ENCODE peak calls at places on chromosomes 7 and 10, in ten cellular contexts. U is CD8-positive, alpha-beta memory T cell; B is A673; O is MM.1S; A is pancreas; Z is heart right ventricle; I is HAP-1; T is stomach; Y is left ventricle myocardium inferior; D is neuronal stem cell. V is an unnamed sample.
A peak's percentile ranks its signal among the peaks of the same experiment; 100 is the strongest.

GRCh38 chr7:57343901-57344622 is 105.9 kb upstream of the ZNF716 start:
- DNase-seq in U (no peak), B (no peak), O (no peak), A (no peak), Z (peak; percentile 84), I (no peak), T (no peak), Y (peak; percentile 84), D (no peak), V (no peak)

GRCh38 chr7:101874028-101874427 is 56.6 kb downstream of the CUX1 start:
- DNase-seq in U (no peak), B (peak; percentile 70), O (no peak), A (no peak), Z (no peak), I (no peak), T (no peak), Y (no peak), D (no peak), V (no peak)

GRCh38 chr10:8149991-8150390 is 95.5 kb downstream of the GATA3 start:
- DNase-seq in U (no peak), B (no peak), O (no peak), A (no peak), Z (no peak), I (no peak), T (no peak), Y (no peak), D (no peak), V (no peak)

GRCh38 chr10:31000867-31001266 is 30.8 kb downstream of the ZNF438 start:
- DNase-seq in U (no peak), B (no peak), O (no peak), A (no peak), Z (no peak), I (no peak), T (no peak), Y (no peak), D (no peak), V (no peak)

GRCh38 chr7:143485091-143485490 is 7.4 kb downstream of the TAS2R41 start:
- DNase-seq in U (no peak), B (no peak), O (no peak), A (no peak), Z (no peak), I (no peak), T (no peak), Y (no peak), D (no peak), V (no peak)

GRCh38 chr7:81725496-81726117 is 44.2 kb downstream of the HGF start:
- DNase-seq in U (no peak), B (peak; percentile 46), O (no peak), A (no peak), Z (no peak), I (no peak), T (no peak), Y (no peak), D (no peak), V (no peak)

GRCh38 chr10:29437871-29438270 is 149.0 kb downstream of the LYZL1 start:
- DNase-seq in U (no peak), B (no peak), O (no peak), A (no peak), Z (no peak), I (no peak), T (no peak), Y (no peak), D (no peak), V (no peak)

GRCh38 chr10:130757821-130758489 is 553.6 kb downstream of the TCERG1L start:
- DNase-seq in U (no peak), B (no peak), O (no peak), A (peak; percentile 26), Z (no peak), I (no peak), T (no peak), Y (no peak), D (no peak), V (peak; percentile 15)

GRCh38 chr7:71563276-71563675 is 431.3 kb downstream of the GALNT17 start:
- DNase-seq in U (no peak), B (no peak), O (no peak), A (no peak), Z (no peak), I (no peak), T (no peak), Y (no peak), D (no peak), V (no peak)

GRCh38 chr7:71559214-71559613 is 427.3 kb downstream of the GALNT17 start:
- DNase-seq in U (no peak), B (no peak), O (no peak), A (no peak), Z (no peak), I (no peak), T (no peak), Y (no peak), D (no peak), V (no peak)

GRCh38 chr7:71555758-71556157 is 423.8 kb downstream of the GALNT17 start:
- DNase-seq in U (no peak), B (no peak), O (no peak), A (no peak), Z (no peak), I (no peak), T (no peak), Y (no peak), D (no peak), V (no peak)

DNA sequence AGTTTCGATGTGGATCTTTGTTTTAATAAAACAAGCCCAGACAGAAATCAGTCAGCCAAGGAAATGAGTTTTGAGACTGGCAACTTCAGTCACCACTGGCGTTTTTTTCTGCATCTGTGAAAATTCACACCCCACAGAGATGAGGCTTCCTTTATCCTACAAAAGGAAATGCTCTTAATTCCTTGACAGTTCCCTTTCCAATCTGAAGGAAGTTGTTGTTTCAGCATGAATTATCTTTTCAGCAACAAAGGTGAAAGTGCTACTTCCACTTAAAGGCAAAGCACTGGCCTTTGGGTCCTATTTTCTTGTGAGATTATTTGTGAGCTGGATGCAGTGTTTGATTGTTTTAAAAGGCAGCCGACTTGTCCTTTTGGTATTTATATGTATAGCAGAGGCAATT is 426.9 kb downstream of the GALNT17 start:
- DNase-seq in U (no peak), B (no peak), O (no peak), A (no peak), Z (no peak), I (no peak), T (no peak), Y (no peak), D (no peak), V (no peak)
- H3K27me3 ChIP-seq in U (no peaks in the 10 kb centered on the region), B (no peaks in the 10 kb centered on the region), O (no peaks in the 10 kb centered on the region), A (no peaks in the 10 kb centered on the region), Z (no peaks in the 10 kb centered on the region), I (no peaks in the 10 kb centered on the region), T (no peaks in the 10 kb centered on the region), Y (no peaks in the 10 kb centered on the region), D (no peaks in the 10 kb centered on the region), V (no peaks in the 10 kb centered on the region)

DNA sequence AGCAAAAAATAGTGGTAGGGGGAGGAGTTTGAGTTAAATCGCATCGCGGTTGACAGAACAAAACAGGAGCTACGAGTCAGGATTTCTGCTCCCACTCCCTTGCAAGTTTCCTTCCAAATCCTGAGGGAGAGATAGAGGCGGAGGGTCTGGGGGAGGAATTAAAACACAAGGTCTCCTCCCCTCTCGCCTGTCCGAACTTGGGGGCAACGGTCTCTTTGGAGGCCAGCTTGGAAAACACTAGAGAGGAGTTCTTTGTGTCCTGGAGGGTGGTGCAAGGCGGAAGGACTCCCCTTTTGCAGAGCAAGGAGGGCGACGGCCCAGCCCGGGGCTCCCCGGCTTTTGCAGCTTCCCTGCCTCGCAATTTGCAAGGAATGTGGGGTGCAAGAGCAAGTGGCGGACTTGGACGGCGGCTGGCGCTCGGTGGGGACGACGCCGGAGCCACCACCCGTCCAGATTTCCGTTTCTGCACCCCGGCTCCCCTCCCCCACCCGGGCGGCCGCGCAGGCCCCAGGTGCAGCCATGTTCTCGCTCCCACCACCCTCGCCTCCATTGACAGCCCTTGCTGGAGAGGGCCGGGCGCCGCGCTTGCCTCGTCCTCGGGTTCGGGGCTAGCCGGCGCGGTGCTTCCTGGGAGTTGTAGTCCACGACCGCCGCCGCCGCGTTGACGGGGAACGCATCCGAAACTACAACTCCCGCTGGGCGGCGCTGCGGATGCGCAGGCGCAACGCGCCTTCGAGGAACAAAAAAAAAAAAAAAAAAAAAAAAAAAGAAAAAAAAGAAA is 417 bp upstream of the GTF2I start:
- DNase-seq in U (peak; percentile 97), B (peak; percentile 98), O (peak; percentile 98), A (peak; percentile 100), Z (peak; percentile 100), I (peak; percentile 99), T (peak; percentile 99), Y (peak; percentile 99), D (peak; percentile 98), V (peak; percentile 99)
- H3K4me1 ChIP-seq in U (peaks cover 40% of the 10 kb centered on the region), B (peaks cover 19% of the 10 kb centered on the region), O (peaks cover 14% of the 10 kb centered on the region), A (peaks cover 22% of the 10 kb centered on the region), Z (peaks cover 47% of the 10 kb centered on the region), I (peaks cover 34% of the 10 kb centered on the region), T (peaks cover 59% of the 10 kb centered on the region), Y (peaks cover 59% of the 10 kb centered on the region), D (peaks cover 19% of the 10 kb centered on the region), V (peaks cover 26% of the 10 kb centered on the region)

GRCh38 chr10:20004087-20004523 is 187.9 kb downstream of the PLXDC2 start:
- DNase-seq in U (no peak), B (no peak), O (peak; percentile 17), A (no peak), Z (peak; percentile 57), I (no peak), T (no peak), Y (peak; percentile 57), D (no peak), V (no peak)
- H3K9me3 ChIP-seq in U (no peaks in the 10 kb centered on the region), B (no peaks in the 10 kb centered on the region), O (no peaks in the 10 kb centered on the region), A (no peaks in the 10 kb centered on the region), Z (no peaks in the 10 kb centered on the region), I (no peaks in the 10 kb centered on the region), T (no peaks in the 10 kb centered on the region), Y (no peaks in the 10 kb centered on the region), D (no peaks in the 10 kb centered on the region), V (no peaks in the 10 kb centered on the region)

GRCh38 chr10:133178357-133179127 is 18.5 kb downstream of the KNDC1 start:
- DNase-seq in U (no peak), B (no peak), O (no peak), A (peak; percentile 34), Z (no peak), I (no peak), T (no peak), Y (peak; percentile 5), D (no peak), V (no peak)

GRCh38 chr10:133177380-133178157 is 17.6 kb downstream of the KNDC1 start:
- DNase-seq in U (no peak), B (no peak), O (no peak), A (peak; percentile 6), Z (no peak), I (no peak), T (no peak), Y (no peak), D (no peak), V (no peak)

GRCh38 chr10:133176546-133176945 is 16.5 kb downstream of the KNDC1 start:
- DNase-seq in U (no peak), B (no peak), O (no peak), A (peak; percentile 10), Z (no peak), I (no peak), T (no peak), Y (no peak), D (no peak), V (no peak)

GRCh38 chr10:133173860-133174523 is 14.0 kb downstream of the KNDC1 start:
- DNase-seq in U (no peak), B (no peak), O (no peak), A (no peak), Z (no peak), I (no peak), T (no peak), Y (no peak), D (no peak), V (no peak)

DNA sequence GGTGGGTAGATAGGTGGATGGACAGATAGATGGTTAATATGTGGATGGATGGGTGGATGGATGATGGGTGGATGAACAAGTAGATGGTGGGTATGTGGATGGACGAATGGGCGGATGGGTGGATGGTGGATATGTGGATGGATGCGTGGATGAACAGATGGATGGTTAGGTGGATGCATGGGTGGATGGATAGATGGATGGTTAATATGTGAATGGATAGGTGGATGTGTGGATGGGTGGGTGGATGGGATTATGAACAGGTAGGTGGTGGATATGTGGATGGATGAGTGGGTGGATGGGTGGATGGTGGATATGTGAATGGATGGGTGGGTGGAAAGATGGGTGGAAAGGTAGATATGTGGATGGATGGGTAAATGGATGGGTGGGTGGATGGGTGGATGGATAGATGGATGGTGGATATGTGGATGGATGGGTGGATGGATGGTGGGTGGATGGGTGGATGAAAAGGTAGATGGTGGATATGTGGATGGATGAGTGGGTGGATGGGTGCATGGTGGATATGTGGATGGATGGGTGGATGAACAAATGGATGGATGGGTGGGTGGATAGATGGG is 14.8 kb downstream of the KNDC1 start:
- DNase-seq in U (no peak), B (no peak), O (no peak), A (no peak), Z (no peak), I (no peak), T (no peak), Y (no peak), D (no peak), V (no peak)
- H3K27me3 ChIP-seq in U (no peaks in the 10 kb centered on the region), B (peaks cover 19% of the 10 kb centered on the region), O (peaks cover 53% of the 10 kb centered on the region), A (no peaks in the 10 kb centered on the region), Z (peaks cover 9% of the 10 kb centered on the region), I (no peaks in the 10 kb centered on the region), T (no peaks in the 10 kb centered on the region), Y (peaks cover 56% of the 10 kb centered on the region), D (peaks cover 3% of the 10 kb centered on the region), V (no peaks in the 10 kb centered on the region)

V was measured in RWPE2.